ENCODE peak calls at places on chromosome 5, in ten cellular contexts. G is fibroblast of villous mesenchyme; W is lower lobe of right lung; H is Caki2; R is activated CD4-positive, alpha-beta T cell treated with anti-CD3 and anti-CD28 coated beads, Interleukin-2, amount 50 U/mL, for 24 hours; U is stimulated activated CD8-positive, alpha-beta memory T cell treated with anti-CD3 and anti-CD28 coated beads, Interleukin-15, amount 100 ng/mL, for 4 hours; P is mucosa of gallbladder; L is cardiac fibroblast; Z is hypothalamus; T is NCI-H2081. A is an unnamed sample.

GRCh38 chr5:33472805-33473409 is 32.1 kb downstream of the TARS1 start:
- DNase-seq in G (no peak), W (no peak), H (no peak), R (no peak), U (no peak), P (no peak), L (no peak), Z (no peak), T (no peak), A (no peak)

GRCh38 chr5:115856936-115857524 is 15.3 kb downstream of the AP3S1 start:
- DNase-seq in G (no peak), W (no peak), H (no peak), R (no peak), U (no peak), P (no peak), L (no peak), Z (no peak), T (no peak), A (no peak)

GRCh38 chr5:62621280-62621679 is 42.7 kb downstream of the LRRC70 start:
- DNase-seq in G (no peak), W (no peak), H (no peak), R (no peak), U (no peak), P (no peak), L (no peak), Z (no peak), T (no peak), A (no peak)

GRCh38 chr5:14353661-14354474 is 210.7 kb downstream of the TRIO start:
- DNase-seq in G (no peak), W (no peak), H (no peak), R (no peak), U (no peak), P (no peak), L (no peak), Z (no peak), T (no peak), A (no peak)

GRCh38 chr5:21688655-21689054 is 1164.5 kb downstream of the CDH12 start:
- DNase-seq in G (no peak), W (no peak), H (no peak), R (no peak), U (no peak), P (no peak), L (no peak), Z (no peak), T (no peak), A (no peak)

GRCh38 chr5:168766038-168766700 is 187.0 kb upstream of the PANK3 start:
- DNase-seq in G (no peak), W (no peak), H (no peak), R (no peak), U (no peak), P (no peak), L (no peak), Z (no peak), T (no peak), A (no peak)

GRCh38 chr5:6832994-6833393 is 119.8 kb downstream of the TENT4A start:
- DNase-seq in G (no peak), W (no peak), H (no peak), R (no peak), U (no peak), P (no peak), L (no peak), Z (no peak), T (no peak), A (no peak)

GRCh38 chr5:138610468-138611294 is 35.5 kb upstream of the HSPA9 start:
- DNase-seq in G (no peak), W (no peak), H (no peak), R (no peak), U (no peak), P (no peak), L (peak), Z (peak), T (no peak), A (no peak)

GRCh38 chr5:149005077-149005892 is 57.6 kb downstream of the SH3TC2 start:
- DNase-seq in G (peak), W (no peak), H (peak), R (no peak), U (no peak), P (peak), L (peak), Z (no peak), T (no peak), A (no peak)

GRCh38 chr5:13957032-13957645 is 12.7 kb upstream of the DNAH5 start:
- DNase-seq in G (peak), W (no peak), H (peak), R (no peak), U (no peak), P (peak), L (peak), Z (no peak), T (peak), A (no peak)

GRCh38 chr5:88881566-88881965 is 1.4 kb downstream of the MEF2C start:
- DNase-seq in G (peak), W (no peak), H (no peak), R (no peak), U (no peak), P (no peak), L (peak), Z (no peak), T (peak), A (no peak)

GRCh38 chr5:148934895-148935400 is 108.5 kb downstream of the ADRB2 start:
- DNase-seq in G (no peak), W (no peak), H (no peak), R (no peak), U (no peak), P (no peak), L (no peak), Z (no peak), T (no peak), A (no peak)

GRCh38 chr5:172849636-172850453 is 15.8 kb downstream of the ERGIC1 start:
- DNase-seq in G (no peak), W (no peak), H (peak), R (no peak), U (no peak), P (peak), L (no peak), Z (no peak), T (no peak), A (no peak)

GRCh38 chr5:9437741-9438240 is 108.1 kb downstream of the SEMA5A start:
- DNase-seq in G (peak), W (no peak), H (no peak), R (no peak), U (no peak), P (no peak), L (peak), Z (no peak), T (no peak), A (no peak)

GRCh38 chr5:169581580-169582227 is 1.9 kb upstream of the SPDL1 start:
- DNase-seq in G (peak), W (no peak), H (peak), R (peak), U (peak), P (peak), L (peak), Z (no peak), T (peak), A (no peak)

GRCh38 chr5:33339413-33339812 is 101.4 kb upstream of the TARS1 start:
- DNase-seq in G (no peak), W (no peak), H (no peak), R (no peak), U (no peak), P (no peak), L (no peak), Z (no peak), T (no peak), A (no peak)

GRCh38 chr5:995318-995717 is 13.3 kb upstream of the NKD2 start:
- DNase-seq in G (no peak), W (no peak), H (no peak), R (no peak), U (no peak), P (no peak), L (no peak), Z (no peak), T (no peak), A (no peak)

GRCh38 chr5:169758886-169759285 is 121.8 kb downstream of the DOCK2 start:
- DNase-seq in G (no peak), W (no peak), H (no peak), R (no peak), U (no peak), P (no peak), L (no peak), Z (no peak), T (no peak), A (no peak)

GRCh38 chr5:67487862-67488261 is 291.3 kb upstream of the CD180 start:
- DNase-seq in G (no peak), W (no peak), H (no peak), R (no peak), U (no peak), P (no peak), L (no peak), Z (no peak), T (no peak), A (no peak)

GRCh38 chr5:170296935-170297588 is 515 bp downstream of the LCP2 start:
- DNase-seq in G (no peak), W (no peak), H (no peak), R (no peak), U (no peak), P (no peak), L (no peak), Z (no peak), T (no peak), A (no peak)

GRCh38 chr5:111278824-111279504 is 54.8 kb downstream of the CAMK4 start:
- DNase-seq in G (peak), W (peak), H (peak), R (peak), U (peak), P (peak), L (peak), Z (no peak), T (no peak), A (no peak)

GRCh38 chr5:66912787-66913186 is 283.8 kb downstream of the CD180 start:
- DNase-seq in G (no peak), W (no peak), H (no peak), R (no peak), U (no peak), P (no peak), L (no peak), Z (no peak), T (no peak), A (no peak)

GRCh38 chr5:72166070-72166979 is 59.0 kb downstream of the MAP1B start:
- DNase-seq in G (peak), W (no peak), H (peak), R (no peak), U (no peak), P (peak), L (peak), Z (peak), T (peak), A (no peak)

GRCh38 chr5:124867064-124867707 is 120.7 kb upstream of the ZNF608 start:
- DNase-seq in G (peak), W (no peak), H (no peak), R (no peak), U (no peak), P (no peak), L (peak), Z (no peak), T (no peak), A (no peak)

GRCh38 chr5:156326718-156327259 is at the start of gene SGCD:
- DNase-seq in G (peak), W (peak), H (no peak), R (no peak), U (no peak), P (peak), L (peak), Z (peak), T (no peak), A (no peak)

GRCh38 chr5:91898865-91899264 is 515.7 kb upstream of the ARRDC3 start:
- DNase-seq in G (no peak), W (no peak), H (no peak), R (no peak), U (no peak), P (no peak), L (no peak), Z (no peak), T (peak), A (no peak)

GRCh38 chr5:71564884-71565283 is 22.3 kb upstream of the MCCC2 start:
- DNase-seq in G (peak), W (no peak), H (no peak), R (no peak), U (no peak), P (no peak), L (no peak), Z (no peak), T (no peak), A (no peak)

GRCh38 chr5:140075371-140075770 is 32.3 kb upstream of the NRG2 start:
- DNase-seq in G (peak), W (no peak), H (peak), R (no peak), U (no peak), P (no peak), L (peak), Z (no peak), T (no peak), A (no peak)

GRCh38 chr5:7813007-7813406 is 37.9 kb downstream of the CFAP90 start:
- DNase-seq in G (no peak), W (no peak), H (no peak), R (no peak), U (no peak), P (no peak), L (no peak), Z (no peak), T (no peak), A (no peak)

A was measured in SIG-M5.